ENCODE peak calls at places on chromosomes 2 and 18, in five cellular contexts. One of them, this sample, is unnamed.

GRCh38 chr2:239293450-239294430 is 107.1 kb downstream of the HDAC4 start:
- DNase-seq in fibroblast of lung: no peak
- DNase-seq in iPS DF 6.9: no peak
- DNase-seq in tibial artery: peak; percentile 39
- DNase-seq in PC-3: no peak
- DNase-seq in this sample: no peak

GRCh38 chr18:10040287-10041011 is 126.6 kb downstream of the VAPA start:
- DNase-seq in iPS DF 6.9: no peak
- DNase-seq in fibroblast of lung: peak; percentile 81
- DNase-seq in PC-3: no peak
- DNase-seq in tibial artery: no peak
- DNase-seq in this sample: no peak

GRCh38 chr2:108323619-108324018 is 34.9 kb downstream of the SULT1C2 start:
- DNase-seq in fibroblast of lung: peak; percentile 17
- DNase-seq in tibial artery: no peak
- DNase-seq in PC-3: peak; percentile 64
- DNase-seq in iPS DF 6.9: no peak
- DNase-seq in this sample: no peak

GRCh38 chr2:55511508-55512124 is 7.9 kb upstream of the CFAP36 start:
- DNase-seq in tibial artery: no peak
- DNase-seq in fibroblast of lung: peak; percentile 58
- DNase-seq in iPS DF 6.9: peak; percentile 33
- DNase-seq in PC-3: peak; percentile 73
- DNase-seq in this sample: no peak

GRCh38 chr2:168912466-168913170 is 11.5 kb downstream of the G6PC2 start:
- DNase-seq in fibroblast of lung: peak; percentile 19
- DNase-seq in tibial artery: no peak
- DNase-seq in PC-3: peak; percentile 17
- DNase-seq in iPS DF 6.9: no peak
- DNase-seq in this sample: no peak

GRCh38 chr2:38263293-38263692 is 113.8 kb downstream of the ATL2 start:
- DNase-seq in fibroblast of lung: no peak
- DNase-seq in tibial artery: no peak
- DNase-seq in PC-3: no peak
- DNase-seq in iPS DF 6.9: no peak
- DNase-seq in this sample: no peak

GRCh38 chr2:239444626-239445625 is 44.1 kb upstream of the HDAC4 start:
- DNase-seq in iPS DF 6.9: no peak
- DNase-seq in PC-3: no peak
- DNase-seq in fibroblast of lung: peak; percentile 36
- DNase-seq in tibial artery: peak; percentile 71
- DNase-seq in this sample: no peak

GRCh38 chr2:197201874-197202273 is 108.7 kb downstream of the ANKRD44 start:
- DNase-seq in PC-3: no peak
- DNase-seq in fibroblast of lung: no peak
- DNase-seq in iPS DF 6.9: no peak
- DNase-seq in tibial artery: no peak
- DNase-seq in this sample: no peak

GRCh38 chr2:168849610-168850009 is 40.6 kb downstream of the SPC25 start:
- DNase-seq in PC-3: no peak
- DNase-seq in fibroblast of lung: peak; percentile 47
- DNase-seq in iPS DF 6.9: peak; percentile 11
- DNase-seq in tibial artery: no peak
- DNase-seq in this sample: no peak

GRCh38 chr2:10901160-10901559 is 10.6 kb upstream of the KCNF1 start:
- DNase-seq in PC-3: peak; percentile 79
- DNase-seq in tibial artery: peak; percentile 45
- DNase-seq in iPS DF 6.9: no peak
- DNase-seq in fibroblast of lung: peak; percentile 23
- DNase-seq in this sample: no peak

GRCh38 chr2:168422584-168422983 is 33.5 kb upstream of the CERS6 start:
- DNase-seq in iPS DF 6.9: no peak
- DNase-seq in tibial artery: no peak
- DNase-seq in PC-3: no peak
- DNase-seq in fibroblast of lung: no peak
- DNase-seq in this sample: no peak

GRCh38 chr2:223560704-223561435 is 41.3 kb downstream of the SCG2 start:
- DNase-seq in iPS DF 6.9: no peak
- DNase-seq in fibroblast of lung: peak; percentile 28
- DNase-seq in PC-3: peak; percentile 72
- DNase-seq in tibial artery: no peak
- DNase-seq in this sample: no peak

GRCh38 chr2:115234175-115234574 is 791.7 kb downstream of the DPP10 start:
- DNase-seq in iPS DF 6.9: no peak
- DNase-seq in PC-3: no peak
- DNase-seq in tibial artery: no peak
- DNase-seq in fibroblast of lung: no peak
- DNase-seq in this sample: no peak

GRCh38 chr2:40016151-40016885 is 237.3 kb upstream of the THUMPD2 start:
- DNase-seq in PC-3: no peak
- DNase-seq in fibroblast of lung: no peak
- DNase-seq in iPS DF 6.9: no peak
- DNase-seq in tibial artery: no peak
- DNase-seq in this sample: no peak

GRCh38 chr2:23566236-23567142 is 181.5 kb downstream of the KLHL29 start:
- DNase-seq in fibroblast of lung: no peak
- DNase-seq in tibial artery: no peak
- DNase-seq in PC-3: peak; percentile 45
- DNase-seq in iPS DF 6.9: no peak
- DNase-seq in this sample: no peak

GRCh38 chr2:221104391-221104811 is 467.7 kb downstream of the EPHA4 start:
- DNase-seq in PC-3: no peak
- DNase-seq in fibroblast of lung: peak; percentile 62
- DNase-seq in tibial artery: peak; percentile 87
- DNase-seq in iPS DF 6.9: no peak
- DNase-seq in this sample: no peak

GRCh38 chr2:33616873-33617272 is 17.8 kb upstream of the FAM98A start:
- DNase-seq in fibroblast of lung: peak; percentile 19
- DNase-seq in PC-3: no peak
- DNase-seq in tibial artery: no peak
- DNase-seq in iPS DF 6.9: no peak
- DNase-seq in this sample: no peak

GRCh38 chr2:98412751-98413445 is 31.8 kb upstream of the INPP4A start:
- DNase-seq in PC-3: peak; percentile 87
- DNase-seq in iPS DF 6.9: peak; percentile 31
- DNase-seq in fibroblast of lung: peak; percentile 66
- DNase-seq in tibial artery: no peak
- DNase-seq in this sample: peak; percentile 36

GRCh38 chr2:28268386-28268785 is 124.3 kb upstream of the FOSL2 start:
- DNase-seq in fibroblast of lung: no peak
- DNase-seq in tibial artery: no peak
- DNase-seq in PC-3: no peak
- DNase-seq in iPS DF 6.9: no peak
- DNase-seq in this sample: no peak

GRCh38 chr2:201127570-201127969 is 11.6 kb downstream of the CFLAR start:
- DNase-seq in fibroblast of lung: peak; percentile 61
- DNase-seq in PC-3: no peak
- DNase-seq in iPS DF 6.9: no peak
- DNase-seq in tibial artery: no peak
- DNase-seq in this sample: no peak

GRCh38 chr18:60372598-60372997 is at the start of gene MC4R:
- DNase-seq in fibroblast of lung: peak; percentile 89
- DNase-seq in PC-3: peak; percentile 46
- DNase-seq in tibial artery: no peak
- DNase-seq in iPS DF 6.9: no peak
- DNase-seq in this sample: no peak

GRCh38 chr2:222738759-222739292 is 67.4 kb downstream of the MOGAT1 start:
- DNase-seq in iPS DF 6.9: no peak
- DNase-seq in PC-3: no peak
- DNase-seq in fibroblast of lung: no peak
- DNase-seq in tibial artery: no peak
- DNase-seq in this sample: no peak

GRCh38 chr2:43743706-43744105 is 30.1 kb upstream of the DYNC2LI1 start:
- DNase-seq in tibial artery: no peak
- DNase-seq in PC-3: no peak
- DNase-seq in fibroblast of lung: no peak
- DNase-seq in iPS DF 6.9: no peak
- DNase-seq in this sample: no peak

GRCh38 chr2:96470636-96471035 is 34.5 kb downstream of the NEURL3 start:
- DNase-seq in PC-3: no peak
- DNase-seq in tibial artery: no peak
- DNase-seq in fibroblast of lung: peak; percentile 31
- DNase-seq in iPS DF 6.9: peak; percentile 45
- DNase-seq in this sample: no peak

GRCh38 chr18:9627642-9628041 is 13.3 kb upstream of the PPP4R1 start:
- DNase-seq in iPS DF 6.9: no peak
- DNase-seq in PC-3: peak; percentile 60
- DNase-seq in tibial artery: no peak
- DNase-seq in fibroblast of lung: no peak
- DNase-seq in this sample: no peak

GRCh38 chr2:119710281-119710680 is 31.3 kb downstream of the TMEM177 start:
- DNase-seq in iPS DF 6.9: no peak
- DNase-seq in fibroblast of lung: no peak
- DNase-seq in tibial artery: peak; percentile 38
- DNase-seq in PC-3: no peak
- DNase-seq in this sample: no peak

GRCh38 chr2:61658841-61659780 is 121.0 kb upstream of the XPO1 start:
- DNase-seq in fibroblast of lung: peak; percentile 65
- DNase-seq in iPS DF 6.9: peak; percentile 45
- DNase-seq in tibial artery: no peak
- DNase-seq in PC-3: peak; percentile 67
- DNase-seq in this sample: no peak
- H3K27ac ChIP-seq in fibroblast of lung: no peak overlapping the region
- H3K27ac ChIP-seq in iPS DF 6.9: no peak overlapping the region
- H3K27ac ChIP-seq in tibial artery: no peak overlapping the region
- H3K27ac ChIP-seq in PC-3: no peak overlapping the region
- H3K27ac ChIP-seq in this sample: no peak overlapping the region

GRCh38 chr2:15603948-15604347 is 12.3 kb downstream of the DDX1 start:
- DNase-seq in tibial artery: no peak
- DNase-seq in fibroblast of lung: no peak
- DNase-seq in PC-3: no peak
- DNase-seq in iPS DF 6.9: no peak
- DNase-seq in this sample: no peak

GRCh38 chr2:15599994-15600393 is 8.3 kb downstream of the DDX1 start:
- DNase-seq in fibroblast of lung: no peak
- DNase-seq in iPS DF 6.9: no peak
- DNase-seq in tibial artery: no peak
- DNase-seq in PC-3: no peak
- DNase-seq in this sample: no peak

GRCh38 chr2:15603044-15603765 is 11.5 kb downstream of the DDX1 start:
- DNase-seq in fibroblast of lung: no peak
- DNase-seq in PC-3: no peak
- DNase-seq in tibial artery: no peak
- DNase-seq in iPS DF 6.9: no peak
- DNase-seq in this sample: no peak

GRCh38 chr2:15602393-15602792 is 10.7 kb downstream of the DDX1 start:
- DNase-seq in tibial artery: no peak
- DNase-seq in iPS DF 6.9: no peak
- DNase-seq in fibroblast of lung: no peak
- DNase-seq in PC-3: no peak
- DNase-seq in this sample: no peak

DNA sequence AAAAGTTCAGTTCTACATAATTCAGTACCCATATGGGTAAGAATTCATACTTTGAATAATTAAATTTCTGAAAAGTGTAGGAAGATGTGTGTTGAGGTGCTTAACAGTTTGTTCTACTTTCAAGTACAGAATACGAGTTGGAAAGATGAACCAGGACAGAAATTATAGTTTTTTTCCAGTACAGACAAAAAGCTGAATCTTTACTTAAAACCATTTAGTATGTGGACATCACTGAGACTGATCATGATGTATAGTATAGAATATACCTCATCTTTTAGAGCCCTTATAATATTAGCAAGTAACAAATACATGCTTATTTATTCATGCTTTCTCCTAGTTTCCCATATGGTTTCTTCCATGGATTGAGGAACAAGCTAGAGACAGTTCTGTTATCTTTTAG is 10.0 kb downstream of the DDX1 start:
- DNase-seq in tibial artery: no peak
- DNase-seq in iPS DF 6.9: no peak
- DNase-seq in PC-3: no peak
- DNase-seq in fibroblast of lung: no peak
- DNase-seq in this sample: no peak
- H3K36me3 ChIP-seq in tibial artery: peaks cover 100% of the 10 kb centered on the region
- H3K36me3 ChIP-seq in iPS DF 6.9: peaks cover 24% of the 10 kb centered on the region
- H3K36me3 ChIP-seq in PC-3: peaks cover 88% of the 10 kb centered on the region
- H3K36me3 ChIP-seq in fibroblast of lung: peaks cover 21% of the 10 kb centered on the region
- H3K36me3 ChIP-seq in this sample: peaks cover 81% of the 10 kb centered on the region

DNA sequence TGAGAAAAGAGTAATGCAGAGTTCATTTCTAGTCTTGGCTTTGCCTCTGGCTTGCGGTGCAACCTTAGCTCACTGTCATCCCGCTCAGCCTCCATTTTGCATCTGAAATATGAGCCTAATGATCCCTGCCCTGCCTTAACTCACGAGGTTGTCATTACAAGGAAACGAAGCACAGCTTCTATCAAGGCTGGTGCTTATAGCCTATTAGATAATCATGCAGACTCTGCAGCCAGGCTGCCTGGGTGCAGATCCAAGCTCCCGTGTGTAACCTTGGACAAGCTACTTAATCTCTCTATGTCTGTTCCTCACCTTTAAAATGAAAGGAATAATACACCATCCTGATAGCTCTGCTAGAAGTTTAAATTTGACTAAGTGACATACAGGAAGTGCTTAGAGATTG is 106.6 kb downstream of the ANTXR1 start:
- DNase-seq in PC-3: no peak
- DNase-seq in fibroblast of lung: no peak
- DNase-seq in iPS DF 6.9: no peak
- DNase-seq in tibial artery: no peak
- DNase-seq in this sample: no peak
- H3K27ac ChIP-seq in PC-3: no peak overlapping the region
- H3K27ac ChIP-seq in fibroblast of lung: peak overlapping the region; percentile 49
- H3K27ac ChIP-seq in iPS DF 6.9: no peak overlapping the region
- H3K27ac ChIP-seq in tibial artery: peak overlapping the region; percentile 79
- H3K27ac ChIP-seq in this sample: no peak overlapping the region

DNA sequence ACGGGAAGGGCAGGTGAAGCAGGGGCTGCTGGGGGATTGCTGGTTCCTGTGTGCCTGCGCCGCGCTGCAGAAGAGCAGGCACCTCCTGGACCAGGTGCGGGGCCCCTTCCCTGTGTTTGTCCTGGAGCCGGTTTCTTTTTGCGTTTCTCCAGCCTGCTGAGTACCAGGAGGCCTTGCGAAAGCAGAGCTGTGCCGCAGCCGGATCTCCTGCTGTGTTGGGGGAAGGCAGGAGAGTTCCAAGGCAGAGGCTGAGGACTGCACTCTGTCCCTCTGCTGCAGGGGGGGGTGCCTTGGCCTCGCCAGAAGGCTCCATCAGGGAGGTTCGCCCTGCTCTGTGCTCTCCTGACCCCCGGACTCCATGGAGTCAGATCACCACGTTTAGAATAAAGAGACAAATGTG is 2.8 kb downstream of the CAPN10 start:
- DNase-seq in iPS DF 6.9: no peak
- DNase-seq in PC-3: no peak
- DNase-seq in fibroblast of lung: no peak
- DNase-seq in tibial artery: peak; percentile 48
- DNase-seq in this sample: no peak
- H3K36me3 ChIP-seq in iPS DF 6.9: peaks cover 12% of the 10 kb centered on the region
- H3K36me3 ChIP-seq in PC-3: no peaks in the 10 kb centered on the region
- H3K36me3 ChIP-seq in fibroblast of lung: peaks cover 8% of the 10 kb centered on the region
- H3K36me3 ChIP-seq in tibial artery: peaks cover 50% of the 10 kb centered on the region
- H3K36me3 ChIP-seq in this sample: peaks cover 37% of the 10 kb centered on the region